ENCODE peak calls at places on chromosomes 13 and 19, in six cellular contexts. W, U, J, L, B and P are unnamed samples.

GRCh38 chr13:74869846-74870245 is 612.1 kb downstream of the TBC1D4 start:
- DNase-seq in W (no peak), B (no peak), L (no peak), U (no peak), J (no peak), P (no peak)

GRCh38 chr13:25493930-25494707 is 122.3 kb downstream of the ATP8A2 start:
- DNase-seq in B (no peak), W (peak; percentile 48), J (no peak), U (no peak), L (no peak), P (no peak)

GRCh38 chr13:95267662-95268369 is 33.4 kb downstream of the ABCC4 start:
- DNase-seq in J (no peak), U (peak; percentile 93), L (no peak), W (no peak), B (no peak), P (peak; percentile 84)

GRCh38 chr13:76992548-76993001 is 694 bp downstream of the CLN5 start:
- DNase-seq in L (no peak), U (peak; percentile 31), B (no peak), W (peak; percentile 60), J (no peak), P (peak; percentile 47)

GRCh38 chr13:92974905-92975429 is 251.6 kb upstream of the GPC6 start:
- DNase-seq in U (no peak), L (no peak), W (no peak), J (no peak), B (no peak), P (no peak)

GRCh38 chr19:1503089-1503924 is 9.5 kb downstream of the ADAMTSL5 start:
- DNase-seq in B (no peak), J (peak; percentile 68), U (peak; percentile 40), L (peak; percentile 62), W (peak; percentile 85), P (peak; percentile 54)

GRCh38 chr19:36497001-36497400 is 7.6 kb upstream of the ZNF566 start:
- DNase-seq in U (no peak), B (no peak), J (no peak), L (no peak), W (peak; percentile 14), P (no peak)

GRCh38 chr19:18954094-18954493 is 13.1 kb upstream of the HOMER3 start:
- DNase-seq in J (no peak), W (no peak), B (no peak), U (no peak), L (no peak), P (no peak)

GRCh38 chr13:34502011-34502410 is 440.1 kb upstream of the NBEA start:
- DNase-seq in W (no peak), L (no peak), J (no peak), B (no peak), U (no peak), P (no peak)